ENCODE peak calls at places on chromosomes 6 and 20, in six cellular contexts. J is DMS79; Y is OCI-LY7; H is activated T-helper 1 cell treated with anti-CD3 and anti-CD28 coated beads, Interleukin-12 subunit alpha, Interleukin-12 subunit beta, Interleukin-2, Interleukin-4 antibody, amounts not matched to agents 30 ng/mL and 10 ng/mL and 1 ng/mL, durations not matched to agents 14 hours and 24 hours and 36 hours; D is HFF-Myc; U is A673. A is an unnamed sample.

GRCh38 chr6:33171889-33172203 is 20.4 kb downstream of the COL11A2 start:
- DNase-seq in D (no peak), H (no peak), U (no peak), J (no peak), Y (no peak), A (no peak)

GRCh38 chr6:45923831-45924391 is 91.7 kb downstream of the CLIC5 start:
- DNase-seq in J (no peak), D (no peak), U (no peak), H (peak), Y (no peak), A (peak)

GRCh38 chr6:151140767-151141166 is 99.0 kb upstream of the AKAP12 start:
- DNase-seq in U (no peak), J (no peak), Y (no peak), H (no peak), D (no peak), A (no peak)

GRCh38 chr6:15073344-15073789 is 172.5 kb upstream of the JARID2 start:
- DNase-seq in H (no peak), Y (no peak), D (no peak), J (no peak), U (no peak), A (peak)

GRCh38 chr6:34027445-34027936 is 118.4 kb downstream of the GRM4 start:
- DNase-seq in D (no peak), J (no peak), Y (peak), H (peak), U (peak), A (peak)

GRCh38 chr20:36349384-36350170 is 43.4 kb downstream of the DLGAP4 start:
- DNase-seq in U (no peak), H (no peak), Y (no peak), J (no peak), D (no peak), A (no peak)

GRCh38 chr6:89506716-89507597 is 74.0 kb downstream of the ANKRD6 start:
- DNase-seq in Y (no peak), J (no peak), H (no peak), D (no peak), U (no peak), A (no peak)

GRCh38 chr6:87151471-87151785 is 3.9 kb upstream of the ZNF292 start:
- DNase-seq in D (peak), U (no peak), J (no peak), H (no peak), Y (no peak), A (no peak)

GRCh38 chr6:41689171-41690008 is 46.0 kb downstream of the TFEB start:
- DNase-seq in J (no peak), Y (no peak), U (peak), D (no peak), H (no peak), A (no peak)

GRCh38 chr6:28758046-28758817 is 165.6 kb downstream of the TRIM27 start:
- DNase-seq in H (no peak), U (peak), D (peak), J (no peak), Y (peak), A (peak)

GRCh38 chr6:51265426-51265825 is 446.8 kb downstream of the TFAP2B start:
- DNase-seq in H (no peak), J (no peak), U (no peak), Y (no peak), D (no peak), A (no peak)

GRCh38 chr6:116564921-116565872 is 6.1 kb upstream of the RWDD1 start:
- DNase-seq in J (no peak), D (no peak), H (no peak), U (no peak), Y (no peak), A (no peak)

GRCh38 chr20:52150440-52151258 is 40.9 kb downstream of the ZFP64 start:
- DNase-seq in J (peak), Y (peak), D (peak), U (peak), H (no peak), A (peak)

GRCh38 chr6:37516076-37516919 is 16.6 kb upstream of the CCDC167 start:
- DNase-seq in Y (peak), D (no peak), H (peak), J (peak), U (no peak), A (peak)

GRCh38 chr20:46791722-46792416 is 82.4 kb downstream of the SLC2A10 start:
- DNase-seq in U (no peak), H (no peak), D (no peak), Y (no peak), J (no peak), A (no peak)

GRCh38 chr6:168279403-168279935 is 40.1 kb downstream of the DACT2 start:
- DNase-seq in J (no peak), H (no peak), D (no peak), Y (no peak), U (no peak), A (no peak)

GRCh38 chr6:75206338-75207210 is 721 bp upstream of the COL12A1 start:
- DNase-seq in H (no peak), J (no peak), D (no peak), U (no peak), Y (no peak), A (no peak)

GRCh38 chr6:111668410-111668809 is 62.7 kb upstream of the TRAF3IP2 start:
- DNase-seq in J (no peak), H (no peak), U (no peak), D (no peak), Y (no peak), A (no peak)

GRCh38 chr6:28134015-28134414 is 7.7 kb upstream of the ZKSCAN8 start:
- DNase-seq in H (no peak), D (no peak), J (no peak), Y (peak), U (peak), A (peak)

GRCh38 chr6:132736239-132736638 is 21.5 kb downstream of the VNN2 start:
- DNase-seq in D (no peak), H (no peak), Y (no peak), J (no peak), U (no peak), A (no peak)

GRCh38 chr6:132813173-132813856 is 1.1 kb upstream of the RPS12 start:
- DNase-seq in H (no peak), J (no peak), D (no peak), Y (peak), U (peak), A (no peak)